ENCODE peak calls at places on chromosomes 6 and 20, in four cellular contexts. K, M, P and N are unnamed samples.
A peak's percentile ranks its signal among the peaks of the same experiment; 100 is the strongest.

GRCh38 chr6:166710084-166710483 is 83.0 kb upstream of the RPS6KA2 start:
- DNase-seq in K (no peak), M (no peak), P (no peak), N (no peak)

GRCh38 chr20:44097521-44098255 is 89.3 kb downstream of the JPH2 start:
- DNase-seq in K (no peak), M (no peak), P (peak; percentile 66), N (no peak)

GRCh38 chr20:47346172-47346571 is 10.3 kb downstream of the ZMYND8 start:
- DNase-seq in K (no peak), M (no peak), P (no peak), N (no peak)

GRCh38 chr6:154017786-154018185 is 21.3 kb upstream of the OPRM1 start:
- DNase-seq in K (no peak), M (no peak), P (no peak), N (no peak)

GRCh38 chr6:118775381-118775780 is 118.6 kb upstream of the ASF1A start:
- DNase-seq in K (no peak), M (no peak), P (no peak), N (no peak)

GRCh38 chr6:147200711-147201110 is 3.5 kb upstream of the STXBP5 start:
- DNase-seq in K (no peak), M (no peak), P (no peak), N (no peak)

GRCh38 chr20:3890999-3891929 is 2.1 kb downstream of the PANK2 start:
- DNase-seq in K (no peak), M (no peak), P (peak; percentile 48), N (no peak)

GRCh38 chr6:100986921-100987320 is 105.8 kb upstream of the ASCC3 start:
- DNase-seq in K (no peak), M (no peak), P (no peak), N (no peak)

GRCh38 chr6:17768881-17769280 is 62.2 kb upstream of the NUP153 start:
- DNase-seq in K (no peak), M (no peak), P (no peak), N (no peak)

GRCh38 chr6:154721460-154721859 is 11.8 kb upstream of the SCAF8 start:
- DNase-seq in K (no peak), M (no peak), P (no peak), N (no peak)

GRCh38 chr6:137849076-137849708 is 17.9 kb upstream of the TNFAIP3 start:
- DNase-seq in K (no peak), M (no peak), P (no peak), N (no peak)

GRCh38 chr20:47493175-47493953 is 8.3 kb upstream of the NCOA3 start:
- DNase-seq in K (no peak), M (peak; percentile 36), P (peak; percentile 95), N (no peak)

GRCh38 chr6:34412643-34413214 is 13.1 kb downstream of the RPS10 start:
- DNase-seq in K (no peak), M (no peak), P (no peak), N (no peak)

GRCh38 chr6:45432944-45433343 is 55.2 kb upstream of the SUPT3H start:
- DNase-seq in K (no peak), M (no peak), P (no peak), N (no peak)

GRCh38 chr20:45353746-45354145 is 5.5 kb upstream of the SDC4 start:
- DNase-seq in K (no peak), M (no peak), P (no peak), N (no peak)

GRCh38 chr6:135451617-135452190 is 45.8 kb downstream of the AHI1 start:
- DNase-seq in K (peak; percentile 71), M (peak; percentile 22), P (no peak), N (no peak)

GRCh38 chr6:139371421-139372253 is 2.8 kb downstream of the CITED2 start:
- DNase-seq in K (no peak), M (no peak), P (no peak), N (no peak)

GRCh38 chr6:36683656-36684446 is 5.3 kb downstream of the CDKN1A start:
- DNase-seq in K (no peak), M (no peak), P (no peak), N (peak; percentile 79)

GRCh38 chr6:162448294-162448693 is 279.3 kb downstream of the PRKN start:
- DNase-seq in K (no peak), M (no peak), P (no peak), N (no peak)

GRCh38 chr6:81834141-81834621 is 81.7 kb upstream of the TENT5A start:
- DNase-seq in K (no peak), M (no peak), P (no peak), N (no peak)

DNA sequence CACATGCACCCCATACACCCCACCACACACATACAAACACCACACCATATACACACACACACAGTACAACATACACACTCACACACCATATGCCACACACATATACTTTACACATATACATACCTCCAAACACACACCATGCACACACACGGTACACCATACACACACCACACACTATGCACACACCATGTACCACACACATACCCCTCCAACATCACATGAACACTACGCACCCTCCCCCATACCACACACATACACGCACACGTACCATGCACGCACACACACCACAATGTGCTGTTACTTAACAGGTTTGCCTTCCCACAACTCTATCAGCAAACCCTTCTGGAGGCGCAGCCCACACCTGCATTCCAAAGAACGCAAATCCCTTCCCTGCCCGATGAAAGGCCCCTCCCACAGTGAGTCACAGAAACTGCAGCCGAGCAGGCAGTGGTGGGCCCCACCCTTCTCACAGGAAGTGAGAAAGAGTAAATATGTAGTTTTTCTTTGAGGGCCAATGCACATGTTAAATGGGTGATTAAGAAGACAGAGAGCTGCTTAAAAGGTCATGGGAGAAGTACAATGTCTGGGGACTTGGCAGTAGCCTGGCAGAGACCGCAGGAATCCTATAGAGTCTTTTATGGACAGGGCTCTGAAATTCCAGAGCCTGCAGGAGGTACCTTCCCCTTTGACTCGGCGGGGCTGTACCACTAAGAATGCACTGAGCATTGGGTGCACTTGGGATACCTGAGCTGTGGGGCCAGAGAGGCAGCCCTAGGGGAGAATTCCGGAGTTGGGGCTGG is 34.1 kb upstream of the EZR start:
- DNase-seq in K (peak; percentile 99), M (peak; percentile 97), P (no peak), N (no peak)
- TF ChIP-seq POLR2AphosphoS5 in K (peak; percentile 85), M (peak; percentile 61), P (no peak), N (peak; percentile 61)

GRCh38 chr6:87139236-87139635 is 16.1 kb upstream of the ZNF292 start:
- DNase-seq in K (peak; percentile 83), M (peak; percentile 54), P (no peak), N (no peak)
- TF ChIP-seq POLR2AphosphoS5 in K (no peak), M (no peak), P (no peak), N (no peak)

GRCh38 chr20:8461186-8461585 is 329.1 kb downstream of the PLCB1 start:
- DNase-seq in K (no peak), M (no peak), P (no peak), N (no peak)

GRCh38 chr20:8454137-8454712 is 322.2 kb downstream of the PLCB1 start:
- DNase-seq in K (peak; percentile 66), M (peak; percentile 41), P (no peak), N (no peak)

GRCh38 chr20:8457978-8458377 is 325.9 kb downstream of the PLCB1 start:
- DNase-seq in K (no peak), M (no peak), P (no peak), N (peak; percentile 37)
- TF ChIP-seq POLR2AphosphoS5 in K (no peak), M (no peak), P (no peak), N (no peak)

DNA sequence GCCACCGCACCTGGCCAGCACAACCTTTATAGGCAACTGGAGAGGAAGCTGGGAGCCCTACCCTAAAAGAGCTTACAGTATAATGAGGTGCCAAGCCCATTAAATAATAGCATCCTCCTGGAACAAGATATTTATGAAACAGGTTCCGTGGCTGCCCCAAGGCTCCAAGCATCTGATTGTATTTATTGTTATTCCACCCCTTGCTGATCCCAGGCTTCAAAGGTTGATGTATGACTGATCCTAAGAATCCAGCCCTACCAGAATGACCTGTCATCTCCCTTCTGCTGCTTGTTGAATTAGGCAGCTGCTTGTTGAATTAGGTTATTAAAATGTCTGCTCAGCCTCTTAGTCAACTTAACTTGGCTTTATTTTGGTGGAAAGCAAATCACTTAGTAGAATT is 35.2 kb upstream of the SASH1 start:
- DNase-seq in K (no peak), M (no peak), P (no peak), N (no peak)
- TF ChIP-seq POLR2AphosphoS5 in K (no peak), M (no peak), P (no peak), N (no peak)

DNA sequence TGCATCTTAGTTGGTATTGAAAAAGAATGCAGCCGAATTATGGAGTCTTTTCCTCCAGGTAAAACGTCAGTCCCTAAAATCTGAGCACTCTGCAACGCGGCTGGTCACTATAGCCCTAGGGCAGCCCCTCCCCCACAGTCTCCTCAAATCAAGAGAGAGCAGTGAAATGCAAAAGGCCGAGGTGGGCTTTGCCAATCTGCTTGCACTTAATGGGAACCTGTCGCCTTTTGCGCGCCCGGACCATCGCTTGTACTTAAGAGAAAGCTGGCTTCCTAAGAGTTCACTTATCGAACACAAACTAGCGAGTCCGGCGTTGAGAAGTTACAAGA is 447 bp downstream of the MCM3 start:
- DNase-seq in K (peak; percentile 93), M (no peak), P (peak; percentile 68), N (no peak)
- TF ChIP-seq POLR2AphosphoS5 in K (no peak), M (no peak), P (no peak), N (no peak)

DNA sequence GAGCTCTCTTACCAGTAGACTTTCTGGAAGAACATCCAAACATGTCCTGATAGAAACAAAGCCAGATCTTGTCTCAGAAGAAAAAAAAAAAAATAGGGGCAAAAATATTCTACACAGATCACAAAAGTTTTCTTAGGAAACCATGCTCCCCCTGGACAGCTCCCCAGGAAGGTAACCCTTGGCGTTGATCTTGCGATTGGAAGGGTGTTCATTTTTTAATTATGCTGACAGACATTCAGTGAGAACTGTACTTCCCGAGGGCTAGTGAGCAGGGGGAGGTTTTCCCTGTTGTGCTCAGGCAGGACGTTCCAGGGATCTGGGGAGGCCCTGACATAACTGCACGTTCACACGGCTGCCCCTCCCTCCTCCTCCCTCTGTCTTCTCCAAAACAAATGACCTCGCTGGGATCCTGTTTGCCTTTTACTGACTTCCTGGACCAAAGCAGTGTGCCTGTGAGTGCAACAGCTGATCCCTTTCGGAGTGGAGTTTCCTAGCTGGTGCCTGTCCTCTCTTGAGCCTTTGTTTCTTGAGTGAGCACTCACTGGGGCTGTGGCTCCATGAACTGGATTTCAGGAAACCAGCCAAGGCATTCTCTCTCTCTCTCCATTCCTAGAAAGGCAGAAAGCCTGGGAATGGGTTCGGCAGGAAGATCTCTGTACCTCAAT is 46.7 kb downstream of the MARCKS start:
- DNase-seq in K (no peak), M (no peak), P (peak; percentile 82), N (peak; percentile 30)
- TF ChIP-seq POLR2AphosphoS5 in K (no peak), M (no peak), P (peak; percentile 51), N (no peak)

DNA sequence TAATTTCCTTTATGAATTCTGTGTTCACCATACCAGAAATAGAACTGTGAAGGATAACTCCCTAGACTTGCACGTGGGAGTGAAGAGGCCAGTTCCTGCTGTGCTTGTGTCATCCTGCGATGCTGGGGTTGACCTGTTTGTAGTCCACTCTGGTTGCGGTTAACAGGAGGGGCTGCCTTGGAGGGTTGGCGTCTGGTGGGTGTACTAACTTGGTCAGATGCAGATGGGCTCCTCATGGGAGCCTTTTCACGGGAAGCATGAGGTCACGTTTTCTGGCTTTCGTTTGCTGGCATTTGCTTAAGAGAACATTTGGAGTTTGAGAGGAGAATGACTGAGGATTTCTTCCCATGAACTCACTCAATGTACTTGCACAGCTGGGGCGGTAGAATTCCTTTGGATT is 41.2 kb downstream of the IGF2R start:
- DNase-seq in K (no peak), M (no peak), P (peak; percentile 81), N (no peak)
- TF ChIP-seq POLR2AphosphoS5 in K (no peak), M (no peak), P (no peak), N (no peak)

GRCh38 chr6:142802124-142802523 is 142.9 kb downstream of the HIVEP2 start:
- DNase-seq in K (peak; percentile 41), M (peak; percentile 47), P (no peak), N (no peak)
- TF ChIP-seq POLR2AphosphoS5 in K (no peak), M (no peak), P (peak; percentile 12), N (no peak)